ENCODE peak calls at places on chromosomes 11 and 22, in seven cellular contexts. E, Z, R, T, X, I and M are unnamed samples.

GRCh38 chr11:76791861-76792260 is 8.7 kb downstream of the TSKU start:
- DNase-seq in E (peak), Z (no peak), R (no peak), T (no peak), X (no peak), I (peak), M (no peak)

GRCh38 chr11:112127056-112127455 is 36.8 kb downstream of the IL18 start:
- DNase-seq in E (no peak), Z (no peak), R (no peak), T (no peak), X (no peak), I (no peak), M (no peak)

GRCh38 chr11:67610302-67610868 is 3.6 kb downstream of the NDUFV1 start:
- DNase-seq in E (no peak), Z (no peak), R (no peak), T (no peak), X (no peak), I (no peak), M (no peak)

GRCh38 chr11:69396051-69396947 is 85.2 kb upstream of the LINC01488 start:
- DNase-seq in E (no peak), Z (no peak), R (no peak), T (no peak), X (no peak), I (no peak), M (no peak)

GRCh38 chr22:40220316-40221054 is 42.8 kb downstream of the TNRC6B start:
- DNase-seq in E (no peak), Z (no peak), R (peak), T (no peak), X (no peak), I (no peak), M (no peak)

GRCh38 chr11:66317322-66317765 is 500 bp upstream of the CD248 start:
- DNase-seq in E (peak), Z (no peak), R (no peak), T (no peak), X (no peak), I (peak), M (no peak)

GRCh38 chr22:38243007-38243775 is 29.6 kb downstream of the TMEM184B start:
- DNase-seq in E (no peak), Z (no peak), R (peak), T (no peak), X (peak), I (peak), M (no peak)

GRCh38 chr22:46793497-46793896 is 31.0 kb downstream of the TBC1D22A start:
- DNase-seq in E (no peak), Z (no peak), R (no peak), T (no peak), X (no peak), I (no peak), M (no peak)

GRCh38 chr22:41352058-41352457 is 29.7 kb upstream of the TEF start:
- DNase-seq in E (peak), Z (no peak), R (no peak), T (no peak), X (no peak), I (peak), M (no peak)

GRCh38 chr11:119339581-119340334 is 925 bp downstream of the C1QTNF5 start:
- DNase-seq in E (peak), Z (peak), R (no peak), T (no peak), X (no peak), I (no peak), M (no peak)

GRCh38 chr11:80700386-80700785 is 1259.6 kb upstream of the TENM4 start:
- DNase-seq in E (no peak), Z (no peak), R (no peak), T (no peak), X (no peak), I (no peak), M (no peak)

GRCh38 chr11:65967329-65967934 is 5.9 kb downstream of the SART1 start:
- DNase-seq in E (no peak), Z (no peak), R (no peak), T (no peak), X (no peak), I (no peak), M (no peak)

GRCh38 chr22:20584872-20585639 is 77.6 kb downstream of the MED15 start:
- DNase-seq in E (no peak), Z (no peak), R (no peak), T (no peak), X (no peak), I (no peak), M (no peak)

GRCh38 chr22:20012741-20013331 is 3.8 kb downstream of the ARVCF start:
- DNase-seq in E (no peak), Z (no peak), R (no peak), T (no peak), X (no peak), I (no peak), M (no peak)

GRCh38 chr11:77130763-77131513 is 2.9 kb downstream of the MYO7A start:
- DNase-seq in E (peak), Z (no peak), R (no peak), T (no peak), X (no peak), I (no peak), M (no peak)

GRCh38 chr11:80167766-80168165 is 726.9 kb upstream of the TENM4 start:
- DNase-seq in E (no peak), Z (no peak), R (no peak), T (no peak), X (no peak), I (no peak), M (no peak)

GRCh38 chr11:10952872-10953271 is 95.0 kb upstream of the ZBED5 start:
- DNase-seq in E (no peak), Z (no peak), R (no peak), T (no peak), X (no peak), I (no peak), M (no peak)

GRCh38 chr11:46330154-46330886 is 16.9 kb upstream of the DGKZ start:
- DNase-seq in E (no peak), Z (no peak), R (no peak), T (no peak), X (peak), I (no peak), M (no peak)

GRCh38 chr11:64305691-64306562 is 603 bp downstream of the ESRRA start:
- DNase-seq in E (no peak), Z (no peak), R (no peak), T (peak), X (no peak), I (no peak), M (no peak)

GRCh38 chr11:4713241-4713640 is 8.7 kb downstream of the MMP26 start:
- DNase-seq in E (no peak), Z (no peak), R (no peak), T (no peak), X (no peak), I (peak), M (no peak)

GRCh38 chr11:74522776-74523175 is 29.3 kb upstream of the LIPT2 start:
- DNase-seq in E (no peak), Z (no peak), R (no peak), T (no peak), X (no peak), I (no peak), M (no peak)

GRCh38 chr11:126341760-126342161 is 13.7 kb upstream of the ST3GAL4 start:
- DNase-seq in E (peak), Z (no peak), R (peak), T (no peak), X (no peak), I (peak), M (peak)

GRCh38 chr11:35549787-35550186 is 24.4 kb upstream of the PAMR1 start:
- DNase-seq in E (peak), Z (no peak), R (peak), T (no peak), X (peak), I (peak), M (no peak)

GRCh38 chr11:130653838-130654601 is 205.6 kb downstream of the ADAMTS15 start:
- DNase-seq in E (no peak), Z (peak), R (no peak), T (no peak), X (no peak), I (no peak), M (no peak)

GRCh38 chr11:58631378-58631777 is 8.9 kb downstream of the CNTF start:
- DNase-seq in E (no peak), Z (no peak), R (no peak), T (no peak), X (no peak), I (no peak), M (no peak)

GRCh38 chr22:17171313-17172171 is 12.5 kb upstream of the HDHD5 start:
- DNase-seq in E (peak), Z (peak), R (peak), T (peak), X (peak), I (peak), M (peak)

GRCh38 chr11:71184421-71185210 is 67.8 kb downstream of the SHANK2 start:
- DNase-seq in E (no peak), Z (no peak), R (no peak), T (no peak), X (no peak), I (no peak), M (no peak)

GRCh38 chr11:66286699-66287098 is 2.2 kb downstream of the YIF1A start:
- DNase-seq in E (no peak), Z (no peak), R (no peak), T (no peak), X (no peak), I (no peak), M (no peak)

GRCh38 chr11:73236879-73237278 is 18.8 kb downstream of the P2RY2 start:
- DNase-seq in E (peak), Z (no peak), R (peak), T (peak), X (no peak), I (no peak), M (no peak)

GRCh38 chr11:18890615-18891014 is 48.6 kb downstream of the MRGPRX1 start:
- DNase-seq in E (no peak), Z (no peak), R (no peak), T (no peak), X (no peak), I (no peak), M (no peak)

GRCh38 chr11:73939096-73939495 is 11.7 kb upstream of the DNAJB13 start:
- DNase-seq in E (no peak), Z (no peak), R (no peak), T (no peak), X (no peak), I (no peak), M (no peak)

GRCh38 chr22:36467042-36467810 is 14.2 kb downstream of the TXN2 start:
- DNase-seq in E (peak), Z (no peak), R (no peak), T (no peak), X (no peak), I (peak), M (no peak)

GRCh38 chr11:64542172-64543125 is 48.6 kb upstream of the SLC22A12 start:
- DNase-seq in E (no peak), Z (no peak), R (peak), T (no peak), X (no peak), I (no peak), M (no peak)

GRCh38 chr11:85680897-85681296 is 5.1 kb downstream of the CCDC89 start:
- DNase-seq in E (no peak), Z (peak), R (no peak), T (no peak), X (no peak), I (no peak), M (no peak)

GRCh38 chr11:65584102-65584501 is 8.2 kb downstream of the EHBP1L1 start:
- DNase-seq in E (no peak), Z (no peak), R (no peak), T (no peak), X (no peak), I (no peak), M (no peak)

GRCh38 chr11:85810871-85811611 is at the start of gene SYTL2:
- DNase-seq in E (no peak), Z (peak), R (peak), T (peak), X (peak), I (peak), M (peak)

GRCh38 chr22:47113880-47114415 is 351.5 kb downstream of the TBC1D22A start:
- DNase-seq in E (no peak), Z (no peak), R (no peak), T (no peak), X (no peak), I (no peak), M (no peak)